ENCODE peak calls at places on chromosome 10, in four cellular contexts. Z, H, M and R are unnamed samples.

GRCh38 chr10:127149613-127150081 is 46.7 kb downstream of the INSYN2A start:
- DNase-seq in M (peak; percentile 70), H (peak; percentile 68), Z (no peak), R (no peak)

GRCh38 chr10:79068203-79068561 is 584 bp upstream of the ZMIZ1 start:
- DNase-seq in H (no peak), Z (no peak), M (peak; percentile 61), R (peak; percentile 40)

GRCh38 chr10:63260860-63261251 is 127.7 kb downstream of the NRBF2 start:
- DNase-seq in M (no peak), Z (no peak), H (no peak), R (no peak)

GRCh38 chr10:83917519-83918506 is 221.5 kb upstream of the GHITM start:
- DNase-seq in H (no peak), M (no peak), Z (no peak), R (no peak)

GRCh38 chr10:115335366-115335765 is 242.2 kb downstream of the ATRNL1 start:
- DNase-seq in Z (no peak), M (no peak), H (no peak), R (no peak)

GRCh38 chr10:80537086-80537704 is 507 bp upstream of the SH2D4B start:
- DNase-seq in H (no peak), M (no peak), Z (no peak), R (no peak)

GRCh38 chr10:71973777-71974488 is 9.7 kb downstream of the CHST3 start:
- DNase-seq in Z (no peak), H (no peak), M (no peak), R (no peak)

GRCh38 chr10:82564353-82565218 is 689.6 kb downstream of the NRG3 start:
- DNase-seq in M (peak; percentile 26), Z (no peak), H (no peak), R (peak; percentile 68)

GRCh38 chr10:8133146-8133545 is 78.7 kb downstream of the GATA3 start:
- DNase-seq in H (no peak), Z (no peak), M (peak; percentile 36), R (no peak)

GRCh38 chr10:18098201-18098600 is 42.0 kb upstream of the CACNB2 start:
- DNase-seq in M (no peak), H (no peak), Z (no peak), R (no peak)

GRCh38 chr10:51510231-51510630 is 189.2 kb downstream of the CSTF2T start:
- DNase-seq in Z (no peak), H (no peak), M (no peak), R (no peak)

GRCh38 chr10:77909755-77910375 is 16.7 kb downstream of the DLG5 start:
- DNase-seq in M (no peak), H (no peak), Z (no peak), R (no peak)

GRCh38 chr10:78434886-78435285 is 401.2 kb downstream of the RPS24 start:
- DNase-seq in Z (no peak), M (no peak), H (no peak), R (no peak)

GRCh38 chr10:92695679-92696605 is 6.2 kb downstream of the HHEX start:
- DNase-seq in H (no peak), M (peak; percentile 82), Z (no peak), R (no peak)

GRCh38 chr10:15571570-15571969 is 148.2 kb downstream of the ITGA8 start:
- DNase-seq in H (no peak), M (peak; percentile 9), Z (peak; percentile 7), R (peak; percentile 10)

GRCh38 chr10:12717981-12718707 is 283.4 kb downstream of the CCDC3 start:
- DNase-seq in M (peak; percentile 44), Z (no peak), H (no peak), R (peak; percentile 8)

GRCh38 chr10:59242991-59243390 is 66.5 kb downstream of the PHYHIPL start:
- DNase-seq in Z (no peak), M (no peak), H (no peak), R (no peak)

GRCh38 chr10:20100157-20100556 is 283.9 kb downstream of the PLXDC2 start:
- DNase-seq in M (peak; percentile 30), H (no peak), Z (no peak), R (no peak)

GRCh38 chr10:11600280-11600679 is 11.2 kb downstream of the USP6NL start:
- DNase-seq in M (no peak), H (no peak), Z (no peak), R (no peak)

GRCh38 chr10:100656479-100656878 is 88.9 kb upstream of the PAX2 start:
- DNase-seq in Z (no peak), M (no peak), H (no peak), R (peak; percentile 30)

GRCh38 chr10:55628260-55628701 is 732.8 kb downstream of the ZWINT start:
- DNase-seq in Z (no peak), M (peak; percentile 34), H (no peak), R (no peak)

GRCh38 chr10:6737758-6738463 is 157.8 kb upstream of the PRKCQ start:
- DNase-seq in H (no peak), M (peak; percentile 51), Z (no peak), R (no peak)

GRCh38 chr10:71263376-71263775 is 51.0 kb downstream of the UNC5B start:
- DNase-seq in Z (no peak), M (no peak), H (no peak), R (peak; percentile 85)

GRCh38 chr10:89684604-89685003 is 16.8 kb upstream of the KIF20B start:
- DNase-seq in M (no peak), Z (no peak), H (no peak), R (no peak)

GRCh38 chr10:4343798-4344370 is 482.1 kb upstream of the AKR1E2 start:
- DNase-seq in H (no peak), M (no peak), Z (no peak), R (no peak)

GRCh38 chr10:876442-876841 is 55.1 kb downstream of the LARP4B start:
- DNase-seq in Z (no peak), M (no peak), H (no peak), R (no peak)

GRCh38 chr10:100723769-100724530 is 21.4 kb upstream of the PAX2 start:
- DNase-seq in Z (no peak), M (no peak), H (no peak), R (no peak)